ENCODE peak calls at places on chromosomes 5 and 9, in six cellular contexts. D is NCI-H1092; I is foreskin fibroblast; T is AG08396; X is foreskin keratinocyte; U is Jurkat, Clone E6-1. S is an unnamed sample.

GRCh38 chr9:116494815-116495634 is 192.1 kb upstream of the TRIM32 start:
- DNase-seq in D (peak; percentile 7), I (no peak), T (no peak), X (no peak), U (peak; percentile 18), S (no peak)

GRCh38 chr9:129783516-129784361 is 19.2 kb upstream of the TOR1B start:
- DNase-seq in D (peak; percentile 27), I (peak; percentile 47), T (peak; percentile 83), X (peak; percentile 37), U (peak; percentile 65), S (peak; percentile 58)

GRCh38 chr9:2621678-2622360 is at the start of gene VLDLR:
- DNase-seq in D (peak; percentile 64), I (peak; percentile 10), T (peak; percentile 43), X (peak; percentile 21), U (peak; percentile 38), S (peak; percentile 36)

GRCh38 chr5:164336276-164336675 is 830.9 kb downstream of the MAT2B start:
- DNase-seq in D (no peak), I (no peak), T (no peak), X (no peak), U (no peak), S (no peak)

GRCh38 chr5:173780356-173781234 is 107.6 kb upstream of the CPEB4 start:
- DNase-seq in D (no peak), I (no peak), T (no peak), X (no peak), U (no peak), S (no peak)

GRCh38 chr9:136339173-136339957 is 12.0 kb downstream of the GPSM1 start:
- DNase-seq in D (no peak), I (no peak), T (peak; percentile 62), X (no peak), U (no peak), S (peak; percentile 35)

GRCh38 chr9:93134018-93134739 is at the start of gene NINJ1:
- DNase-seq in D (peak; percentile 52), I (peak; percentile 50), T (peak; percentile 96), X (no peak), U (peak; percentile 36), S (peak; percentile 37)

GRCh38 chr9:69542942-69543704 is 129.0 kb downstream of the APBA1 start:
- DNase-seq in D (peak; percentile 51), I (no peak), T (no peak), X (no peak), U (no peak), S (no peak)

GRCh38 chr9:16687678-16688369 is 182.6 kb downstream of the BNC2 start:
- DNase-seq in D (no peak), I (no peak), T (no peak), X (no peak), U (no peak), S (no peak)

GRCh38 chr5:124706729-124707361 is 39.6 kb downstream of the ZNF608 start:
- DNase-seq in D (peak; percentile 39), I (peak; percentile 28), T (peak; percentile 27), X (no peak), U (no peak), S (no peak)

GRCh38 chr9:16044116-16044881 is 491.5 kb downstream of the CCDC171 start:
- DNase-seq in D (no peak), I (no peak), T (no peak), X (no peak), U (no peak), S (peak; percentile 47)

GRCh38 chr5:179241764-179242370 is 103.4 kb downstream of the ADAMTS2 start:
- DNase-seq in D (no peak), I (no peak), T (no peak), X (no peak), U (no peak), S (no peak)

GRCh38 chr5:156201793-156202388 is 125.1 kb upstream of the SGCD start:
- DNase-seq in D (no peak), I (no peak), T (peak; percentile 27), X (peak; percentile 0), U (no peak), S (no peak)

GRCh38 chr5:115545065-115545882 is 699 bp upstream of the FEM1C start:
- DNase-seq in D (no peak), I (no peak), T (no peak), X (no peak), U (no peak), S (no peak)

GRCh38 chr9:21267141-21267540 is 27.3 kb upstream of the IFNA14 start:
- DNase-seq in D (no peak), I (no peak), T (no peak), X (no peak), U (no peak), S (no peak)

GRCh38 chr5:127602896-127603470 is 45.9 kb upstream of the CTXN3 start:
- DNase-seq in D (no peak), I (no peak), T (no peak), X (no peak), U (no peak), S (no peak)

GRCh38 chr5:132471006-132471907 is 19.3 kb downstream of the IRF1 start:
- DNase-seq in D (no peak), I (no peak), T (no peak), X (no peak), U (no peak), S (no peak)

GRCh38 chr5:4720831-4721230 is 419.3 kb upstream of the ADAMTS16 start:
- DNase-seq in D (no peak), I (no peak), T (no peak), X (peak; percentile 7), U (no peak), S (no peak)

GRCh38 chr9:100104314-100104713 is 5.3 kb downstream of the INVS start:
- DNase-seq in D (no peak), I (no peak), T (no peak), X (peak; percentile 92), U (no peak), S (no peak)